ENCODE peak calls at places on chromosomes 7 and 10, in four cellular contexts. T, D, M and V are unnamed samples.

GRCh38 chr10:130040351-130040750 is 70.3 kb downstream of the C10orf143 start:
- DNase-seq in T (no peak), D (no peak), M (no peak), V (no peak)

GRCh38 chr10:89490589-89491335 is 44.6 kb downstream of the SLC16A12 start:
- DNase-seq in T (no peak), D (no peak), M (no peak), V (no peak)

GRCh38 chr10:132714096-132714721 is 71.7 kb downstream of the NKX6-2 start:
- DNase-seq in T (no peak), D (no peak), M (no peak), V (no peak)

GRCh38 chr10:35690534-35690933 is 48.4 kb upstream of the FZD8 start:
- DNase-seq in T (no peak), D (no peak), M (no peak), V (no peak)

GRCh38 chr10:107152087-107152486 is 12.4 kb downstream of the SORCS1 start:
- DNase-seq in T (no peak), D (no peak), M (no peak), V (no peak)

GRCh38 chr7:130908345-130909160 is 174.5 kb upstream of the KLF14 start:
- DNase-seq in T (no peak), D (no peak), M (no peak), V (peak; percentile 45)

GRCh38 chr10:28853195-28853594 is 175.9 kb downstream of the BAMBI start:
- DNase-seq in T (no peak), D (no peak), M (no peak), V (peak; percentile 35)

GRCh38 chr7:44200699-44201461 is at the start of gene YKT6:
- DNase-seq in T (peak; percentile 93), D (peak; percentile 100), M (peak; percentile 41), V (peak; percentile 97)

GRCh38 chr10:4501306-4501705 is 324.7 kb upstream of the AKR1E2 start:
- DNase-seq in T (no peak), D (no peak), M (no peak), V (no peak)

GRCh38 chr10:17431871-17432311 is 22.5 kb downstream of the ST8SIA6 start:
- DNase-seq in T (no peak), D (peak; percentile 35), M (no peak), V (peak; percentile 61)

GRCh38 chr7:101815826-101816488 is 1.5 kb upstream of the CUX1 start:
- DNase-seq in T (peak; percentile 62), D (peak; percentile 95), M (no peak), V (peak; percentile 48)

GRCh38 chr10:7070950-7071349 is 339.9 kb downstream of the SFMBT2 start:
- DNase-seq in T (no peak), D (no peak), M (no peak), V (no peak)

GRCh38 chr10:114199239-114199638 is 20.1 kb downstream of the TDRD1 start:
- DNase-seq in T (no peak), D (no peak), M (no peak), V (no peak)

GRCh38 chr7:4634166-4634565 is 47.9 kb upstream of the FOXK1 start:
- DNase-seq in T (no peak), D (peak; percentile 42), M (no peak), V (peak; percentile 33)

GRCh38 chr10:14093735-14094484 is 236.8 kb downstream of the FRMD4A start:
- DNase-seq in T (peak; percentile 26), D (peak; percentile 13), M (no peak), V (peak; percentile 43)

GRCh38 chr7:11786186-11786585 is 45.8 kb downstream of the THSD7A start:
- DNase-seq in T (no peak), D (peak; percentile 84), M (no peak), V (peak; percentile 73)

GRCh38 chr7:40015790-40016296 is 65.8 kb downstream of the CDK13 start:
- DNase-seq in T (no peak), D (no peak), M (no peak), V (peak; percentile 6)

GRCh38 chr10:30765611-30766010 is 136.1 kb upstream of the LYZL2 start:
- DNase-seq in T (no peak), D (no peak), M (no peak), V (no peak)